ENCODE peak calls at places on chromosomes 1 and 21, in six cellular contexts. E is uterus, H is upper lobe of left lung, J is ovary, P is heart left ventricle, Z is GM12891. N is an unnamed sample.

GRCh38 chr1:220710333-220710732 is 20.2 kb downstream of the C1orf115 start:
- DNase-seq in E (no peak), H (no peak), J (no peak), P (no peak), Z (no peak), N (no peak)

GRCh38 chr21:17848228-17848627 is 29.1 kb upstream of the C21orf91 start:
- DNase-seq in E (peak), H (peak), J (no peak), P (no peak), Z (peak), N (peak)

GRCh38 chr1:70008658-70009057 is 196.7 kb downstream of the LRRC40 start:
- DNase-seq in E (no peak), H (no peak), J (no peak), P (no peak), Z (no peak), N (no peak)

GRCh38 chr1:41713141-41713540 is 205.6 kb downstream of the HIVEP3 start:
- DNase-seq in E (no peak), H (no peak), J (no peak), P (no peak), Z (no peak), N (no peak)

GRCh38 chr1:28885982-28886730 is 28.2 kb upstream of the EPB41 start:
- DNase-seq in E (no peak), H (no peak), J (no peak), P (no peak), Z (no peak), N (no peak)

GRCh38 chr1:70436617-70437236 is 25.7 kb downstream of the CTH start:
- DNase-seq in E (peak), H (no peak), J (no peak), P (no peak), Z (no peak), N (no peak)

GRCh38 chr1:244496186-244496585 is 35.1 kb downstream of the CATSPERE start:
- DNase-seq in E (no peak), H (no peak), J (no peak), P (no peak), Z (no peak), N (no peak)

GRCh38 chr1:207867136-207868081 is 43.5 kb downstream of the CD34 start:
- DNase-seq in E (no peak), H (peak), J (peak), P (peak), Z (no peak), N (no peak)

GRCh38 chr1:50023292-50024159 is at the start of gene AGBL4:
- DNase-seq in E (no peak), H (peak), J (peak), P (peak), Z (no peak), N (peak)

GRCh38 chr1:162939035-162939434 is 78.1 kb upstream of the CCDC190 start:
- DNase-seq in E (no peak), H (no peak), J (no peak), P (no peak), Z (no peak), N (no peak)

GRCh38 chr1:76005755-76006154 is 68.8 kb upstream of the ST6GALNAC3 start:
- DNase-seq in E (no peak), H (no peak), J (no peak), P (no peak), Z (no peak), N (no peak)

GRCh38 chr1:57204942-57205787 is 218.7 kb downstream of the DAB1 start:
- DNase-seq in E (no peak), H (no peak), J (no peak), P (no peak), Z (no peak), N (no peak)

GRCh38 chr1:150051089-150051373 is 16.5 kb upstream of the VPS45 start:
- DNase-seq in E (no peak), H (peak), J (no peak), P (no peak), Z (no peak), N (no peak)

GRCh38 chr1:46630719-46631118 is 14.1 kb upstream of the MOB3C start:
- DNase-seq in E (no peak), H (no peak), J (no peak), P (no peak), Z (no peak), N (no peak)

GRCh38 chr1:67833595-67833926 is 294 bp upstream of the GNG12 start:
- DNase-seq in E (no peak), H (no peak), J (no peak), P (no peak), Z (no peak), N (no peak)

GRCh38 chr1:178502330-178502714 is 5.6 kb upstream of the CLEC20A start:
- DNase-seq in E (no peak), H (no peak), J (no peak), P (no peak), Z (no peak), N (no peak)

GRCh38 chr1:43269627-43270375 is at the start of gene TMEM125:
- DNase-seq in E (no peak), H (peak), J (no peak), P (no peak), Z (no peak), N (peak)

GRCh38 chr21:38544681-38545080 is 46.4 kb upstream of the ERG start:
- DNase-seq in E (no peak), H (no peak), J (no peak), P (no peak), Z (no peak), N (no peak)

GRCh38 chr1:204152310-204153044 is 633 bp upstream of the ETNK2 start:
- DNase-seq in E (peak), H (no peak), J (peak), P (no peak), Z (no peak), N (no peak)

GRCh38 chr1:241964550-241965241 is 7.1 kb downstream of the BECN2 start:
- DNase-seq in E (no peak), H (no peak), J (no peak), P (peak), Z (no peak), N (no peak)

GRCh38 chr1:64861611-64862010 is 104.7 kb downstream of the JAK1 start:
- DNase-seq in E (no peak), H (peak), J (peak), P (no peak), Z (no peak), N (no peak)

GRCh38 chr1:172478485-172478884 is 34.6 kb upstream of the PIGC start:
- DNase-seq in E (no peak), H (no peak), J (no peak), P (no peak), Z (no peak), N (no peak)

GRCh38 chr1:59163268-59164092 is 133.4 kb upstream of the FGGY start:
- DNase-seq in E (no peak), H (no peak), J (no peak), P (no peak), Z (no peak), N (no peak)

GRCh38 chr1:177307771-177308170 is 137.0 kb downstream of the BRINP2 start:
- DNase-seq in E (no peak), H (no peak), J (no peak), P (no peak), Z (no peak), N (no peak)

GRCh38 chr1:27332536-27333281 is 9.1 kb upstream of the SYTL1 start:
- DNase-seq in E (peak), H (peak), J (no peak), P (peak), Z (peak), N (peak)

GRCh38 chr21:31756787-31757186 is 24.9 kb upstream of the SCAF4 start:
- DNase-seq in E (no peak), H (no peak), J (no peak), P (no peak), Z (no peak), N (no peak)

GRCh38 chr1:11342677-11343076 is 69.7 kb downstream of the UBIAD1 start:
- DNase-seq in E (no peak), H (no peak), J (no peak), P (no peak), Z (no peak), N (no peak)

GRCh38 chr1:192550922-192551534 is 24.5 kb upstream of the RGS1 start:
- DNase-seq in E (no peak), H (no peak), J (no peak), P (no peak), Z (no peak), N (no peak)

GRCh38 chr1:179925906-179926305 is 28.7 kb upstream of the CEP350 start:
- DNase-seq in E (no peak), H (no peak), J (no peak), P (no peak), Z (no peak), N (no peak)

GRCh38 chr1:44694863-44695478 is 20.5 kb downstream of the ARMH1 start:
- DNase-seq in E (no peak), H (no peak), J (no peak), P (no peak), Z (no peak), N (no peak)

GRCh38 chr1:44693900-44694299 is 19.4 kb downstream of the ARMH1 start:
- DNase-seq in E (no peak), H (no peak), J (no peak), P (no peak), Z (no peak), N (no peak)

GRCh38 chr1:44698138-44698537 is 23.6 kb downstream of the ARMH1 start:
- DNase-seq in E (no peak), H (no peak), J (no peak), P (no peak), Z (no peak), N (no peak)

GRCh38 chr1:44695671-44696070 is 21.2 kb downstream of the ARMH1 start:
- DNase-seq in E (no peak), H (no peak), J (no peak), P (no peak), Z (no peak), N (no peak)

GRCh38 chr1:44696789-44697188 is 22.3 kb downstream of the ARMH1 start:
- DNase-seq in E (no peak), H (peak), J (no peak), P (no peak), Z (no peak), N (no peak)
- TF ChIP-seq POLR2A in E (no peak), H (no peak), J (no peak), P (no peak), Z (no peak), N (no peak)

GRCh38 chr1:19311931-19312781 is at the start of the genes AKR7A2 and SLC66A1:
- DNase-seq in E (peak), H (peak), J (peak), P (peak), Z (peak), N (peak)
- TF ChIP-seq POLR2A in E (peak), H (peak), J (peak), P (peak), Z (peak), N (peak)

DNA sequence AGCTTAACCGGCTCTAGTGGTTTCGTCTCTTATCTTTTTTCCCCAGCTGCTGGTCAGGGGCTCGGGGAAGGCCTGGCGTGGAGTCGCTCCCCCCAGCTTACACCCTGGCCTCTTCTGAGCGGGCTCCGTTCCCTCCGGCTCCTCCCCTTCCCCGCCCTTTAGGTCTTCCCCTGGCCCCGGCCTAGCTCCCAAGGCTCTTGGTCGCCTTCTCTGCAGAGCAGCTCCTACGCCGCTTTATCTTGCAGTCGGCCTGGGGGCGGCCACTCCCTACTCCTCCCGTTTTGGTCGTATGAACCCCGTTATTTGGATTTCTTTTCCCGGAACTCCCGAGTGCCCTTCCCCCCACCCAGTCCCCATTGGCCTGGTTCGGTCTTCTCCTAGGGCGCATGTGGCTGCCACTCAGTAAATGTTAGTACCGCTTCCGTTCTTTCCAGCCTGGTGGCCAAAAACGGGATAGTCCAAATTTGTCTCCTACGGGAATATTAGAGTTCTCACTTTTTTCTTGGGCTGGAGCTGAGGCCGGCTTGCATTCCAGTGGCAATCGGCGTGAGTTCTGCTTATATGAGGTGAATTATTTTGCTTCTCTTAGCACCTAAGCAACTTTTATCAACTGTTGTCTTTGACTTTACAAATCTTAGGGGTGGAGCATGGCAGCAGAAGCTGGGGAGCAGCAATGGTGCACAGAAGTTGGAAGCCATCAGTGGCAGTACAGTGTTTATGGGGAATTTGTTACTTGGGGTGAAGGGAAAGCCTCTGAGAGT is 474 bp downstream of the THRAP3 start:
- DNase-seq in E (peak), H (peak), J (no peak), P (no peak), Z (peak), N (peak)
- TF ChIP-seq POLR2A in E (no peak), H (no peak), J (no peak), P (peak), Z (peak), N (peak)

GRCh38 chr1:235974616-235975015 is 90.3 kb downstream of the NID1 start:
- DNase-seq in E (no peak), H (no peak), J (no peak), P (no peak), Z (no peak), N (no peak)

GRCh38 chr1:235972316-235973090 is 92.4 kb downstream of the NID1 start:
- DNase-seq in E (no peak), H (no peak), J (no peak), P (no peak), Z (no peak), N (no peak)

GRCh38 chr1:235968837-235969236 is 96.1 kb downstream of the NID1 start:
- DNase-seq in E (no peak), H (no peak), J (no peak), P (no peak), Z (no peak), N (no peak)

GRCh38 chr1:235971020-235971419 is 93.9 kb downstream of the NID1 start:
- DNase-seq in E (no peak), H (no peak), J (no peak), P (no peak), Z (no peak), N (no peak)

DNA sequence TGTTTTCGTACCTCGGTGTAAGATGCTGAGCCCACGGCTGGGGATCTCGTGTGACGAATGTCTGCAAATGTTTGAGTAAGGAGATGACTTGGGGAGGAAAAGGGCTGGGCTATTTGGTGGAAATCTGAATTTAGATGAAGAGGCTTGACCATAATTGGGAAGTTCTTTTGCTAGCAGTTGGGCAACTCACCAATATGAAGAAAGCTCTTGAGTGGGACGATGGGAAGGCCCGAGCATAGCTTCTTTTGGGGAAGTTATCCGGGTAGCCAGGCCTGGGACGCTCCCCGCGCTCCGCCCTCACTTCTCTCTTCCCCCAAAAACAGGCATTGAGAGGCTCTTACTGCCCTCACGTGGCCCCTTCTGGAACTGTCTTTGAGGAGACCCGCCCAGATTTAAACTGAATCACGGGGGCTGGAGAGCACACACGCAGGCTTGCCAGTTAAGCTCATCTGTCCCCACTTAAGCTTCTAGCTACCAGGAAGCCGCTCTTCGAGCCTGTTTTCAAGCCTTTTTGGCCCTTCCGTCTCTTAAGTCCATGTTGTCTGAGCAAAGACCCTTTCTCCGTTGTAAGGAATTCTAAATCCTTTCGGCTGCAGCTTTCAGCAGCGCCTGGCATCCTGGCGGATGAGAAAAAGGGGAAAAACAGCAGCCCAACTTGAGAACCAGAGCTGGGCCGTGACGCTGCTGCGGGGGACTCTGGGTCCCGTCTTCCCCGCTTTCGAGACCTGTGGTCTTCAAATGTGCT is 93.1 kb downstream of the NID1 start:
- DNase-seq in E (peak), H (peak), J (peak), P (peak), Z (peak), N (peak)
- TF ChIP-seq POLR2A in E (peak), H (peak), J (peak), P (peak), Z (peak), N (no peak)

DNA sequence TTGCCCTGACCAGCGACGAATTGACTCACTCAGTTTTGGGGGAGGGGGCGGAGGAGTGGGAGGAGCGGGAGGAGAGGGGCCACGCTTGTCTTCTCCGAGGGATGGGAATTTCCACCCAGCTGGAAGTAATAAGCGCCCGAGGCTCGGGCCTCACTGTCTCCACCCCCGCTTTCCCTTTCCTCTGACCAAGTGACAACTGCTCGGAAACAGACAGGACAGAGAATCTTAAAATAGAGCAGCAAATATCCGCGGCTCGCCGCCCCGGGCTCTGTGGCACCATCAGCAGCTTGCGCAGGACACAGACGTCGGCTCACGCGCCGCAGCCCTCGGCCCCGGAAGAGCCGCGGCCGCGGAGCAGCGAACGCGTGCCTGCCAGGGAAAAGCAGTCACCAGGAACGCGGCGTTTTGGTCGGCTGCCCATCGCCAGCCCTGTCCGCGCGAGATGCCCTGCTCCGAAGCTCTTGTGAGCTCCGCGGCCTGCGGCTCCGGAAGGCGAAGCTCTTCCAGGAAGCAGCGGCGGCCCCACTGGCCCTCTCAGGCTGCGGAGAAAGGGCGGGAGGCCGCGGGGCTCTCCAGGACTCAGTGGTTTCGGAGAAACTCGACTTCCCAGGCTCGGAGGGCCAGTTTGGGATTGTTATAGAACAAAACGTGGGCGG is 10.7 kb upstream of the RGS16 start:
- DNase-seq in E (peak), H (peak), J (peak), P (peak), Z (peak), N (peak)
- TF ChIP-seq POLR2A in E (peak), H (peak), J (no peak), P (peak), Z (peak), N (no peak)

GRCh38 chr1:39573736-39574624 is 2.6 kb downstream of the PABPC4 start:
- DNase-seq in E (no peak), H (no peak), J (no peak), P (peak), Z (no peak), N (peak)
- TF ChIP-seq POLR2A in E (no peak), H (no peak), J (no peak), P (no peak), Z (peak), N (peak)

DNA sequence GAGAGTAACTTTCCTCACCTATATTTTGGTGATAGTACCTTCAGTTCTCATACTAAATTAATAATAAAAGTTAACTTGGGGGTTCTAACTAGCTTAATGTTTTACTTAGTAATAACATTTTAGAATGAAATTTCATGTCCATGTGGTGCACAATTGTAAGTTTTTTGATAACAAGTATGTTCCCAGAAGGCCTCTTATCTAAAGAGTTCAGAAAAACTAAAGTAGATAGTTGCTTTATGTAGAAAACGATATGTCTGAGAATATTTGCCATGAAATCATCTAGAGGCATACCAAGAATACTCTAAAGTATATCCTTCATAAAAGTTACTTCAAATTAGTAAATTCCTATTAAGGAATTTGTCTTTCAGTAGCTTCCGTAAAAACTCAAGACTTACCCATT is 10.2 kb upstream of the ADCY10 start:
- DNase-seq in E (no peak), H (no peak), J (no peak), P (no peak), Z (no peak), N (no peak)
- TF ChIP-seq POLR2A in E (no peak), H (no peak), J (no peak), P (no peak), Z (no peak), N (no peak)

DNA sequence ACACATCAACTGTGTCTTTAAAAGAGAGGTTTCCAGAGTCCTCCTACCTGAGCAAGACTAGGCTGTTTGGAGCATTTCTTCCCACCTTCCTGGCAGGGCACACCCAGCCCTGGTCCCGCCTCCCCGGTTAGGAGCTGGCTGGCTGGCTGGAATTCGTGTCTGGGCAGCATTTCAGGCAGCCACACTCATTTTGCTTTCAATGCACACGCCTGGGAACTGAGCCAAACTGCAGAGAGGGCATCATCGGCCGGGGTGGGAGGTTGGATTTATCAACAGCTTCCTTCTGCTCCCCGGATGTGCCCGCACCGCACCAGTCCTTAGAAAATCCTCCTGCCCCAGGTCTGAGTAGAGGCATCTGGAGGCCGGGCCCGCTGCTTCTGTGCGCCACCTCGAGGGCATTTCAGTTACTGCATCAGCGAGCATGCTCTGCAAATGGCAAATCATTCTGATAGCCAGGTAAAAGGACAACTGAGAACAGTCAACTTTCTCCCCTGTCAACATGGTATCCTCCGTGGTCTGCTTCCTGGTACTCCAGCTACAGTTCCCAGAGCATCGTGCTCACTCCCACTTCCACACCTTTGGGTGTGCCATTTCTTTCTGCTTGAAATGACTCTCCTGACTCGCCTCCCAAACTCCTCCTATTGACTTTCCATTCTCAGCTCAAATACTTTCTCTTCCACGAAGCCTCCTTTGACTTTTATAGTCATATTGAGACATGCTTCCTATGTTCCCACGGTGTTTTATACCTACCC is 20.6 kb downstream of the TCEA3 start:
- DNase-seq in E (peak), H (peak), J (peak), P (peak), Z (peak), N (peak)
- TF ChIP-seq POLR2A in E (no peak), H (no peak), J (no peak), P (no peak), Z (no peak), N (no peak)

N was measured in K562.